ENCODE peak calls at places on chromosomes 7 and 10, in five cellular contexts. C, T, G, F and K are unnamed samples.

GRCh38 chr10:110221044-110221720 is 13.8 kb downstream of the MXI1 start:
- DNase-seq in C (no peak), T (no peak), G (no peak), F (no peak), K (no peak)

GRCh38 chr10:17348111-17349008 is 106.0 kb downstream of the ST8SIA6 start:
- DNase-seq in C (no peak), T (no peak), G (peak; percentile 83), F (no peak), K (peak; percentile 90)

GRCh38 chr7:149355390-149356048 is 93.5 kb downstream of the ZNF783 start:
- DNase-seq in C (peak; percentile 81), T (peak; percentile 26), G (peak; percentile 70), F (no peak), K (no peak)

GRCh38 chr7:114302858-114303257 is 111.8 kb upstream of the FOXP2 start:
- DNase-seq in C (no peak), T (no peak), G (peak; percentile 4), F (no peak), K (no peak)

GRCh38 chr10:113426181-113426837 is 126.5 kb upstream of the HABP2 start:
- DNase-seq in C (no peak), T (no peak), G (no peak), F (no peak), K (no peak)

GRCh38 chr10:55242544-55242943 is 441.5 kb upstream of the PCDH15 start:
- DNase-seq in C (no peak), T (no peak), G (no peak), F (no peak), K (no peak)

GRCh38 chr10:48938281-48938680 is 1.4 kb downstream of the LRRC18 start:
- DNase-seq in C (no peak), T (no peak), G (no peak), F (no peak), K (no peak)

GRCh38 chr7:5997210-5997808 is 11.5 kb downstream of the PMS2 start:
- DNase-seq in C (no peak), T (peak; percentile 66), G (no peak), F (no peak), K (peak; percentile 19)

GRCh38 chr7:74457007-74457406 is 3.3 kb downstream of the GTF2IRD1 start:
- DNase-seq in C (no peak), T (no peak), G (no peak), F (no peak), K (no peak)

GRCh38 chr7:1610678-1611302 is 41.0 kb upstream of the PSMG3 start:
- DNase-seq in C (no peak), T (no peak), G (no peak), F (no peak), K (no peak)
- TF ChIP-seq JUND in C (no peak), T (no peak), G (no peak), F (no peak), K (no peak)

DNA sequence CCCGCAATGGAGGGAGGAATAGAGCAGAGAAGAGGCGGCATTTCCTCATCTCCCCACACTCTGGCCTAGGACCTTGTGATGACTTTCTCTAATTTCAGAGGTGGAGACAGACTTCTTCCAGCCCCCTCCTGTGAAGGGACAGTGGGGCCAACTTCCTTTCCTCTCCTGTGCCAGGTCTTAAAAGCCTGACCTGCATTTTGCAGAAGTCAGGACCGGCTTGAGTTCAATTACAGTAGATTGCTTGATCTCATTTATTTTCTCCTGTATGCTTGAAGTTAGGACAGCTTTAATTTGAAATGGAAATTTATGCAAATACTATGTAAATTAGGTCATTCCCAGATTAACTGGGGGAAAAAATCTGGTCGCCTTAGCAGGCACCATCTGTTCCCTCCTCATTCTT is 57.1 kb downstream of the SYPL1 start:
- DNase-seq in C (no peak), T (no peak), G (no peak), F (no peak), K (no peak)
- TF ChIP-seq JUND in C (no peak), T (no peak), G (no peak), F (no peak), K (no peak)

GRCh38 chr7:37450035-37450434 is 1.4 kb upstream of the ELMO1 start:
- DNase-seq in C (no peak), T (no peak), G (no peak), F (no peak), K (no peak)

GRCh38 chr7:37449621-37450020 is 957 bp upstream of the ELMO1 start:
- DNase-seq in C (no peak), T (no peak), G (no peak), F (no peak), K (no peak)

GRCh38 chr7:37448057-37448636 is 517 bp downstream of the ELMO1 start:
- DNase-seq in C (no peak), T (no peak), G (no peak), F (no peak), K (no peak)

GRCh38 chr7:37446371-37446770 is 2.3 kb downstream of the ELMO1 start:
- DNase-seq in C (no peak), T (no peak), G (no peak), F (no peak), K (no peak)

DNA sequence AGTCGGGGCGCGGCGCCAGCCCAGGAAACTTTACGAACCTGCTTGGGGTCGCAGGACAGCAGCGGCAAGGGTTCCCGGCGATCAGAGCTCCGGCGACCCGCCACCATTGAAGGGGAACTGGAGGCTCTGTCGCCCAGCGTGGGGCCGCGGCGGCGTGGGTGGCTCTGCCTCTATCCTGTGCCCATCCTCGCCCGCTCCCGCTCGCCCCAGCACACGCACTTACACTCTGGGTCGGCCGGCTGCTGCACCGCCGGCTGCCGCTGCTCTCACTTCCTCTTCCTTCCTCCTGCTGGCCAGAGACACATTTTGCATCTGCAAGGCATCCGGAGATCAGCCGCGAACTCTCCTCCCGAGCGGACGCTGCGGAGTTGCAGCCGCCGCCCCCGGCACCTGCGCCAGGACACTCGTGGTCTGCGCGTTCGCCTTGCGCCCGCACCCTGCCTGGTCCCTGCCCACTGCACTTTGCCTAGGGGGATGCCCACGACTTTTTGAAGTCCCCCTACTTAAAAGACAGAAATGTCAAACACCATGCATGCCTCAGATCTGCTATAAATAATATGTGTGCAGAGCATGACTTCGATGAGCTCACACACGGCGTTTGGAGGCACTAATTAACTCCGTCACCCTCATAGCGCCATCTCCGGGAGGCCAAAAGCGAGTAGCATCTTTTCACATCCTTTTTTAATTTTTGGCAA is at the start of gene ELMO1:
- DNase-seq in C (peak; percentile 70), T (peak; percentile 34), G (no peak), F (peak; percentile 42), K (peak; percentile 63)
- TF ChIP-seq JUND in C (no peak), T (no peak), G (no peak), F (no peak), K (no peak)

DNA sequence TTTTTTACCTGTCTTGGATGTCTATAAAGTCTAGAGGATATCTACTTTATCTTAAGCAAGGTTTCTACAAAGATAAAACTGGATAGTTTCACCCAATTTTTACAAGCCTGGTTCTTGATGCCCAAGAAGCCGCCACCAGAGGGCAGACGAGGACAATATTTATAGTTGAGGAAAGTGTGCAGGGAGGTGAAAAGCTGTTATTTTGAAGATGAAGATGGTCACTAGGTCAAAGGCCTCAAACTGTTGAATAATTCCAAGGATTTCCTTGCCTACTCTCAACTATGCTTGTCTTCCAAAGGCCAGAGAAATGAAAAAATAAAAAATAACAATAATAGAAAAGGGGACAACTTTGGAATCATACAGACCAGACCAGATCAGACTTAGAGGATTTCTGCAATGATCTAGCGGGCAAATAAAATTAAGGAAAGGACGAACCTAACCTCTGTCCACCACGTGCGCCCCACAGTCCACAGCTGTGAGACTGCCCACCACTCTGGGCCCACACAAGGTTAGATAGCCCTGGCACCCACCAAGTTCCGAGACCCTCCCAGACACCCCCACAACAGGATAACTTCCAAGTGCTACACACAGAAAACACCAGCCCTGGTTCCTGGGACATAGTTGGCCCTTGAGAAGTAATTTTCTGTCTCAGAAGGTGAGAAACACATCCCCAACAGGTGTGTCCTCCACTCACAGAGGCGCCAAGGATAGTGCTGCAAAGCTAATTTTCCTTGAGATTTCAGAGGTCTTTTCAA is 2.8 kb downstream of the PKD1L1 start:
- DNase-seq in C (no peak), T (peak; percentile 57), G (peak; percentile 51), F (no peak), K (peak; percentile 86)
- TF ChIP-seq JUND in C (no peak), T (no peak), G (no peak), F (no peak), K (no peak)

DNA sequence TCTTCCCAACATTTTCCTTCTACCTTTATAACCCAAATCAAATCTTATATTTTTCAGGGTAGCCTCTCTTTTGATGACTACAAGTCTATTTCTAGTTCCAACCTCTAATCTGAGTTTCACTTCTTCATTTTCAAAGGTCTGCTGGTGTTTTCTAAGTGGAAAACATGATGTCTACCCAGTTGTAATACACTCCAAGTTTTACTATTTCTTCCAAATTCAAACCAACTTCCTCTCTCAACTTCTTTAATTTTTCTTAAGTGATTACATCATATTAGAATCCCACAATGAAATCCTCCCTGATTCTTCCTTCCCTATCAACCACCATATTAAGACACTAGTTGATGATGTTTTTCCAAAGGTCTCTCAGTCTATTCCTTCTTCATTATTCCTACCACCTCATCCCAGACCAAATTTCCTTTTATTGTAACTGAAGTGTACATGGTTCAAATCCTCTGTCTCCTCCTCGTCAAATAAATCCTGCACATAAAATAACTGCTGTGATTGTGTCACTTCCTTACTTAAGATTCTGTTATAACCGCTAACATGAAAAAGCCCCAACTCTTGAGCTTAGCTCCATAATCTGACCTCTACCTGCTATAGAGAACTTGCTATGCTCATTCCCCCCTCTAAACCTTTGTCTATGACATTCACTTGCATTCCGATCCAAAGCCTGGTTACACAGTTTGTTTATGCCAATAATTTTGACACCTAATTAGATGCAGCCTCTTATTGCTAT is 12.7 kb downstream of the TAS2R38 start:
- DNase-seq in C (no peak), T (no peak), G (no peak), F (no peak), K (no peak)
- TF ChIP-seq JUND in C (no peak), T (no peak), G (no peak), F (no peak), K (no peak)

GRCh38 chr7:139300390-139300789 is 40.7 kb upstream of the FMC1 start:
- DNase-seq in C (no peak), T (no peak), G (no peak), F (no peak), K (no peak)

GRCh38 chr7:139299296-139299695 is 41.8 kb upstream of the FMC1 start:
- DNase-seq in C (no peak), T (peak; percentile 43), G (no peak), F (no peak), K (no peak)

GRCh38 chr7:139294951-139295555 is 46.1 kb upstream of the FMC1 start:
- DNase-seq in C (no peak), T (peak; percentile 34), G (no peak), F (no peak), K (no peak)

GRCh38 chr7:139294241-139294640 is 46.9 kb upstream of the FMC1 start:
- DNase-seq in C (no peak), T (no peak), G (no peak), F (no peak), K (no peak)

GRCh38 chr7:139297795-139298194 is 43.3 kb upstream of the FMC1 start:
- DNase-seq in C (no peak), T (peak; percentile 43), G (no peak), F (no peak), K (peak; percentile 77)
- TF ChIP-seq JUND in C (no peak), T (no peak), G (no peak), F (no peak), K (no peak)

GRCh38 chr7:19619122-19619521 is 89.7 kb downstream of the POLR1F start:
- DNase-seq in C (no peak), T (no peak), G (peak; percentile 48), F (no peak), K (no peak)

GRCh38 chr7:19623676-19624075 is 85.2 kb downstream of the POLR1F start:
- DNase-seq in C (no peak), T (no peak), G (no peak), F (no peak), K (no peak)

GRCh38 chr7:19620470-19620869 is 88.4 kb downstream of the POLR1F start:
- DNase-seq in C (no peak), T (no peak), G (no peak), F (no peak), K (no peak)

GRCh38 chr7:19617921-19618320 is 90.9 kb downstream of the POLR1F start:
- DNase-seq in C (no peak), T (no peak), G (no peak), F (no peak), K (no peak)

GRCh38 chr7:19621740-19622139 is 87.1 kb downstream of the POLR1F start:
- DNase-seq in C (no peak), T (no peak), G (peak; percentile 24), F (no peak), K (no peak)
- TF ChIP-seq JUND in C (no peak), T (no peak), G (no peak), F (no peak), K (no peak)